ENCODE peak calls at places on chromosome 20, in nine cellular contexts. Y is lower lobe of right lung; G is testis; N is spleen; X is HepG2; C is IMR-90; M is cardiac muscle cell; V is naive thymus-derived CD4-positive, alpha-beta T cell; O is tibial nerve. A is an unnamed sample.

GRCh38 chr20:34260208-34260942 is 19.2 kb downstream of the ASIP start:
- DNase-seq in Y (no peak), G (no peak), N (no peak), X (no peak), C (peak; percentile 26), M (no peak), V (no peak), O (no peak), A (no peak)

GRCh38 chr20:10864076-10864672 is 190.4 kb upstream of the JAG1 start:
- DNase-seq in Y (peak; percentile 59), G (peak; percentile 18), N (no peak), X (no peak), C (no peak), M (peak; percentile 51), V (no peak), O (no peak), A (peak; percentile 55)

GRCh38 chr20:9081423-9081966 is 12.6 kb downstream of the PLCB4 start:
- DNase-seq in Y (no peak), G (no peak), N (no peak), X (no peak), C (peak; percentile 28), M (no peak), V (no peak), O (no peak), A (no peak)

GRCh38 chr20:18611492-18611891 is 23.6 kb downstream of the DTD1 start:
- DNase-seq in Y (no peak), G (no peak), N (no peak), X (no peak), C (no peak), M (no peak), V (no peak), O (no peak), A (no peak)

GRCh38 chr20:7723284-7723683 is 217.0 kb downstream of the HAO1 start:
- DNase-seq in Y (no peak), G (no peak), N (no peak), X (no peak), C (no peak), M (peak; percentile 83), V (no peak), O (no peak), A (no peak)

GRCh38 chr20:42985628-42986027 is 204.1 kb downstream of the PTPRT start:
- DNase-seq in Y (no peak), G (no peak), N (no peak), X (no peak), C (no peak), M (no peak), V (no peak), O (no peak), A (no peak)

GRCh38 chr20:51522207-51522606 is 20.3 kb downstream of the NFATC2 start:
- DNase-seq in Y (no peak), G (peak; percentile 48), N (peak; percentile 28), X (no peak), C (no peak), M (no peak), V (no peak), O (no peak), A (no peak)

GRCh38 chr20:16601019-16601418 is 27.8 kb upstream of the KIF16B start:
- DNase-seq in Y (no peak), G (no peak), N (no peak), X (no peak), C (no peak), M (peak; percentile 62), V (no peak), O (no peak), A (no peak)

DNA sequence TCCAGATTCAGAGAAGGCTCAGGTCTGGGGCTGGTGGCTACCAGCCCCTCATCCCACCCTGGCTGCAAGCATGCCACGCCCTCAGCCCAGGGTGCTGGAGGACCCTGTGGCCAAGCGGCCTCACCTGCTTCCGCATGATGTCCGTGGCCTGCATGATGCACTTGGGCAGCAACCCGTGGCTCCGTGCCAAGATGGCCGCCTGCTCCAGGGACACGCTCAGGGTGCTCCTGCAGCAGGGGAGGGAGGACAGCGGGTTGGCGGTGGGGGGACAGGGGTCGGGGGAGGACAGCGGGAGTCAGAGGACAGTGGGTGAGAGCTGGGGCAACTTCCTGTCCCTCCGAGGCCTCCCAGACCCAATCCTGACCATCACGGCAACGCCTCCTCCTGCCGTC is 200.1 kb downstream of the PREX1 start:
- DNase-seq in Y (peak; percentile 57), G (no peak), N (peak; percentile 81), X (no peak), C (no peak), M (no peak), V (no peak), O (no peak), A (peak; percentile 62)
- H3K36me3 ChIP-seq in Y (peaks cover 89% of the 10 kb centered on the region), G (no peaks in the 10 kb centered on the region), N (peaks cover 100% of the 10 kb centered on the region), X (no peaks in the 10 kb centered on the region), C (no peaks in the 10 kb centered on the region), M (no peaks in the 10 kb centered on the region), V (peaks cover 8% of the 10 kb centered on the region), O (peaks cover 86% of the 10 kb centered on the region), A (peaks cover 5% of the 10 kb centered on the region)

GRCh38 chr20:49646126-49646525 is 67.6 kb downstream of the B4GALT5 start:
- DNase-seq in Y (no peak), G (no peak), N (no peak), X (no peak), C (peak; percentile 91), M (no peak), V (no peak), O (no peak), A (no peak)

GRCh38 chr20:49642808-49643207 is 70.9 kb downstream of the B4GALT5 start:
- DNase-seq in Y (no peak), G (no peak), N (no peak), X (no peak), C (no peak), M (no peak), V (no peak), O (no peak), A (no peak)

GRCh38 chr20:49646528-49646927 is 67.2 kb downstream of the B4GALT5 start:
- DNase-seq in Y (no peak), G (no peak), N (no peak), X (no peak), C (no peak), M (no peak), V (no peak), O (no peak), A (no peak)

GRCh38 chr20:49644980-49645565 is 68.6 kb downstream of the B4GALT5 start:
- DNase-seq in Y (no peak), G (no peak), N (no peak), X (no peak), C (peak; percentile 12), M (no peak), V (no peak), O (no peak), A (no peak)

DNA sequence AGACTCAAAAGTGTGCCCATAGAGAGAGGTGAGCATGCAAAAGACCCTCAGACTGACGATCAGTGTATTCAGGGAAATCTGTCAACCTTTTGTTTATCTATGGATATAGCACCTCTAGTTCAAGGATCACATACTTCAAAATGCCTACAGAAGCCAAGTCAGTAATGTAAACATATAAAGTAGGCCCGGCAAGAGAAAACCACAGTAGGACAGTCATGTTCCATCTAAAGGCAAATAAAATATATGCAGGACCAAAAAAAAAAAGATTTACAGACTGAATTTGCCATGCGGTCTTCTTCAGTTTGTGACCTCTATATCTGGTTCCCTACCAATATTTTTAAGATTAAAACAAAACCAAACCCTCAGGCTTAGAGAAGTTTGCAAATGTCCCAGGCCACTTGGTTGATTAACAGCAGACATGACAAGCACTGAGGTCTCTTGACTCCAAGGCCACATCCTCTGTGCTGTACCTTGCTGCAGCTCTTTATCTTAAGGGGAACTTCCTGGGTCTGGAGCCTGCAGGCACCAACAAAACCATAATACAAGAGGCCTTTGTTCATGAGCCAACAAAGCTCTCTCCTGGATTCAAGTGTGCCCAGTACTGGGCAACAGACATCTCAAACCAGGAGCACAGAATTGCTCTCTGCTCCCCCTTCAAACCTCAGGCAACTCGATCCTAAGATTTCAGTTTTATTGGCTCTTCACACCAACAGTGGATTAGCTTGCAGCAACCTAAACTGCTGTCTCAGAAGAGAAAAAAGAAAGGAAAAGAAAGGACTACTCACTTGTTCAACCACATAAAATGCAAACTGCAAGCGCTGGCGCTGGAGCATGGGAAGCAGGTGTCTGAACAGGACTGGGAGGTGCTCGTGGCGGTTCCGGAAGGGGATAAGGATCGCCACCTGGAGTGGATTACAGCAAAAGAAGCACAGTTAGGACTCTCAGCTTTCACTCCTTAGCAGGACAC is 71.7 kb downstream of the B4GALT5 start:
- DNase-seq in Y (no peak), G (peak; percentile 77), N (no peak), X (peak; percentile 93), C (peak; percentile 39), M (no peak), V (no peak), O (no peak), A (no peak)
- H3K36me3 ChIP-seq in Y (peaks cover 98% of the 10 kb centered on the region), G (no peaks in the 10 kb centered on the region), N (peaks cover 99% of the 10 kb centered on the region), X (peaks cover 41% of the 10 kb centered on the region), C (peaks cover 49% of the 10 kb centered on the region), M (peaks cover 48% of the 10 kb centered on the region), V (peaks cover 17% of the 10 kb centered on the region), O (peaks cover 92% of the 10 kb centered on the region), A (peaks cover 6% of the 10 kb centered on the region)

DNA sequence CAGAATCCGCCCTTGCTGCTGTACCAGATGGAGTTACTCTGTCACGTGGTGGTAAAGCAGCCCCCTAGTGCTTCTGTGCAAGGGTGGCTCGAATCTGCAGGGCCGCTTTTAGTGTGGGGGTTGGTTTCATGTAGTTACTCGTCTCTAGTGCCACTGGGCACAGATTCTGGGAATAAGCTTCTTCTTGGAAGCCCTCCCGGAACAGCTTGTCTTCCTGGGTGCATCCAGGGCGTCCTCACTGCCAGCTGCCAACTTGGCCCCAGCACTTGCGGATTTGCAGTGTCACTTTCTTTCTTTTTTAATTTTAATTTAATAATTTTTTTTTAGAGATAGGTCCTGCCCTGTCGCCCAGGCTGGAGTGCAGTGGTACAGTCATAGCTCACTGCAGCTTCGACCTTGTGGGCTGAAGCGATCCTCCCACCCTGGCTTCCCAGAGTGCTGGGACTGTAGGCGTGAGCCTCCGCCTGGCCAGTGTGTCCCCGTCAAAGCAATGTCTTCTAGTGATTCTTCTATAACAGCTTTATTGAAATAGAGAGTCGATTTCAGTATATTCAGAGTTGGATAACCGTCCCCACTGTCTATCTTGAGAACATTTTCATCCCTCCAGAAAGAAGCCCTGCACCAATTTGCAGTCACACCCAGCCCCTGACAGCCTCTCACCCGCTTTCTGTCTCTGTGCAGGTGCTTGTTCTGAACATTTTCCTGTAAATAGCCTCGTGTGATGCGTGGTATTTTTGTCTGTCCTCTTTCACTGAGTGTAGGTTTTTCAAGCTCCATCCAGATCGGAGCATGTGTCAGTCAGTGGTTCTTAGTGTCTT is 25.9 kb downstream of the PYGB start:
- DNase-seq in Y (peak; percentile 18), G (peak; percentile 67), N (peak; percentile 44), X (no peak), C (no peak), M (no peak), V (no peak), O (peak; percentile 3), A (peak; percentile 62)
- H3K36me3 ChIP-seq in Y (peaks cover 97% of the 10 kb centered on the region), G (no peaks in the 10 kb centered on the region), N (peaks cover 98% of the 10 kb centered on the region), X (peaks cover 68% of the 10 kb centered on the region), C (peaks cover 81% of the 10 kb centered on the region), M (peaks cover 54% of the 10 kb centered on the region), V (no peaks in the 10 kb centered on the region), O (peaks cover 96% of the 10 kb centered on the region), A (peaks cover 9% of the 10 kb centered on the region)

GRCh38 chr20:21189761-21190523 is 64.1 kb downstream of the KIZ start:
- DNase-seq in Y (no peak), G (no peak), N (no peak), X (no peak), C (no peak), M (no peak), V (no peak), O (no peak), A (no peak)

GRCh38 chr20:21191839-21192238 is 66.0 kb downstream of the KIZ start:
- DNase-seq in Y (no peak), G (peak; percentile 69), N (no peak), X (no peak), C (no peak), M (peak; percentile 62), V (no peak), O (no peak), A (no peak)

GRCh38 chr20:21185849-21186248 is 60.0 kb downstream of the KIZ start:
- DNase-seq in Y (no peak), G (no peak), N (no peak), X (no peak), C (no peak), M (no peak), V (no peak), O (no peak), A (no peak)

DNA sequence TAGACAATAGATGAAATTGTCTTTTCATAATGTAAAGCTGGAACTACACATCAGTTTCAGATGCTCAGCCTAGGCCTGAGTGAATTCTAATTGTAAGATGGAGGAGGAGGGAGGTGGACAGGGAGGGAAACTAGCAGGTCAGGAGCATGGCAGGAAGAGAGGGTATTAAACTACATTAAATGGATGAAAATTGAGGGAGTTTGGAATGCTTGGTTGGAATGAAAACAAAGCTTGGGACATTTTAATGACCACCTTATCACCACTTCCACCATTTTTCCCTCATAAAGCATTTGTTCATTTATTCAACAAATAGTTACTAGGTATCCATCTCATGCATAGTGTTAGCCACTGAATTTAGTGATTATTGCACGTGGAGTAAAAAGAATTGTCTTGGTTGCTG is 65.0 kb downstream of the KIZ start:
- DNase-seq in Y (no peak), G (no peak), N (no peak), X (no peak), C (no peak), M (no peak), V (no peak), O (no peak), A (no peak)
- H3K36me3 ChIP-seq in Y (no peaks in the 10 kb centered on the region), G (no peaks in the 10 kb centered on the region), N (peaks cover 29% of the 10 kb centered on the region), X (peaks cover 22% of the 10 kb centered on the region), C (no peaks in the 10 kb centered on the region), M (no peaks in the 10 kb centered on the region), V (no peaks in the 10 kb centered on the region), O (peaks cover 16% of the 10 kb centered on the region), A (peaks cover 4% of the 10 kb centered on the region)